ENCODE peak calls at places on chromosomes 6 and 20, in eight cellular contexts. K, F, Y, M, I, W, B and U are unnamed samples.

GRCh38 chr20:17281478-17281877 is 54.6 kb downstream of the PCSK2 start:
- DNase-seq in M (peak), F (no peak), I (no peak), Y (peak), K (peak), B (no peak), W (no peak), U (peak)

GRCh38 chr6:169990095-169991030 is 238.9 kb downstream of the ERMARD start:
- DNase-seq in F (peak), K (no peak), W (peak), M (no peak), I (no peak), B (no peak), Y (no peak), U (no peak)

GRCh38 chr6:88246654-88247053 is 80.5 kb upstream of the CNR1 start:
- DNase-seq in F (no peak), W (no peak), M (no peak), Y (no peak), B (no peak), K (no peak), I (no peak), U (no peak)

GRCh38 chr6:133447924-133448323 is 206.8 kb downstream of the EYA4 start:
- DNase-seq in K (no peak), W (no peak), Y (no peak), B (no peak), M (no peak), I (no peak), F (no peak), U (peak)

GRCh38 chr20:3823881-3824280 is 3.5 kb downstream of the AP5S1 start:
- DNase-seq in W (no peak), K (no peak), F (no peak), I (no peak), M (no peak), Y (no peak), B (no peak), U (no peak)

GRCh38 chr6:13615802-13616140 is 636 bp downstream of the NOL7 start:
- DNase-seq in Y (peak), M (peak), W (no peak), I (peak), F (no peak), K (peak), B (no peak), U (no peak)

GRCh38 chr6:143234686-143235085 is 174.0 kb downstream of the AIG1 start:
- DNase-seq in I (no peak), B (no peak), M (no peak), Y (no peak), K (no peak), W (no peak), F (no peak), U (no peak)

GRCh38 chr6:12049165-12049564 is 37.1 kb downstream of the HIVEP1 start:
- DNase-seq in M (no peak), I (no peak), B (no peak), F (no peak), W (no peak), K (no peak), Y (no peak), U (no peak)

GRCh38 chr20:63220696-63221399 is 4.9 kb upstream of the YTHDF1 start:
- DNase-seq in B (no peak), M (no peak), F (no peak), K (no peak), W (no peak), Y (no peak), I (no peak), U (no peak)

GRCh38 chr20:63935447-63935846 is 20.8 kb downstream of the UCKL1 start:
- DNase-seq in B (no peak), F (no peak), Y (no peak), K (no peak), M (no peak), W (no peak), I (no peak), U (no peak)

GRCh38 chr6:130560231-130560630 is 194.4 kb downstream of the TMEM200A start:
- DNase-seq in Y (no peak), F (no peak), K (no peak), B (no peak), W (no peak), I (peak), M (no peak), U (peak)

GRCh38 chr6:159257846-159258245 is 88.6 kb downstream of the FNDC1 start:
- DNase-seq in M (no peak), F (no peak), K (no peak), B (no peak), I (peak), W (no peak), Y (no peak), U (no peak)

GRCh38 chr6:23180504-23181293 is 611.3 kb downstream of the HDGFL1 start:
- DNase-seq in W (peak), I (peak), Y (peak), B (peak), M (peak), K (peak), F (no peak), U (peak)

GRCh38 chr20:21100590-21101452 is 5.3 kb downstream of the LINC00237 start:
- DNase-seq in F (no peak), W (no peak), Y (no peak), I (no peak), M (peak), B (no peak), K (peak), U (no peak)

GRCh38 chr20:32278199-32278643 is 770 bp downstream of the KIF3B start:
- DNase-seq in K (no peak), Y (no peak), M (no peak), F (no peak), B (no peak), I (no peak), W (no peak), U (peak)